ENCODE peak calls at places on chromosomes 1 and 21, in four cellular contexts. One of them, this sample, is unnamed.

GRCh38 chr1:230031131-230031530 is 35.9 kb upstream of the GALNT2 start:
- DNase-seq in cardiac fibroblast: peak
- DNase-seq in stomach: no peak
- DNase-seq in foreskin fibroblast: peak
- DNase-seq in this sample: no peak

GRCh38 chr1:106526650-106527049 is 529.8 kb upstream of the PRMT6 start:
- DNase-seq in foreskin fibroblast: peak
- DNase-seq in cardiac fibroblast: no peak
- DNase-seq in stomach: no peak
- DNase-seq in this sample: peak

GRCh38 chr1:160078392-160079195 is 2.7 kb upstream of the KCNJ9 start:
- DNase-seq in stomach: peak
- DNase-seq in cardiac fibroblast: peak
- DNase-seq in foreskin fibroblast: no peak
- DNase-seq in this sample: no peak

GRCh38 chr1:89708727-89709375 is 75.9 kb downstream of the LRRC8C start:
- DNase-seq in cardiac fibroblast: no peak
- DNase-seq in stomach: no peak
- DNase-seq in foreskin fibroblast: no peak
- DNase-seq in this sample: peak

GRCh38 chr1:34900775-34901502 is 28.5 kb downstream of the DLGAP3 start:
- DNase-seq in stomach: no peak
- DNase-seq in foreskin fibroblast: no peak
- DNase-seq in cardiac fibroblast: no peak
- DNase-seq in this sample: no peak

GRCh38 chr1:220347654-220348175 is 75.5 kb upstream of the RAB3GAP2 start:
- DNase-seq in foreskin fibroblast: no peak
- DNase-seq in stomach: no peak
- DNase-seq in cardiac fibroblast: no peak
- DNase-seq in this sample: no peak

GRCh38 chr21:33022828-33023573 is 2.7 kb upstream of the OLIG2 start:
- DNase-seq in cardiac fibroblast: no peak
- DNase-seq in foreskin fibroblast: no peak
- DNase-seq in stomach: no peak
- DNase-seq in this sample: no peak

GRCh38 chr21:33396966-33397365 is 6.2 kb upstream of the IFNGR2 start:
- DNase-seq in cardiac fibroblast: peak
- DNase-seq in stomach: no peak
- DNase-seq in foreskin fibroblast: no peak
- DNase-seq in this sample: peak

GRCh38 chr1:25168193-25169071 is 63.9 kb downstream of the SYF2 start:
- DNase-seq in foreskin fibroblast: no peak
- DNase-seq in stomach: no peak
- DNase-seq in cardiac fibroblast: no peak
- DNase-seq in this sample: no peak

GRCh38 chr21:41506526-41507520 is 1.1 kb downstream of the TMPRSS2 start:
- DNase-seq in foreskin fibroblast: no peak
- DNase-seq in stomach: peak
- DNase-seq in cardiac fibroblast: peak
- DNase-seq in this sample: no peak

GRCh38 chr21:26060335-26061115 is 110.0 kb downstream of the APP start:
- DNase-seq in foreskin fibroblast: no peak
- DNase-seq in cardiac fibroblast: no peak
- DNase-seq in stomach: no peak
- DNase-seq in this sample: no peak

GRCh38 chr1:232891116-232891515 is 59.3 kb upstream of the NTPCR start:
- DNase-seq in cardiac fibroblast: peak
- DNase-seq in stomach: no peak
- DNase-seq in foreskin fibroblast: peak
- DNase-seq in this sample: peak

GRCh38 chr1:27626031-27626935 is 8.7 kb downstream of the FGR start:
- DNase-seq in cardiac fibroblast: no peak
- DNase-seq in foreskin fibroblast: no peak
- DNase-seq in stomach: no peak
- DNase-seq in this sample: no peak

GRCh38 chr21:29953072-29953471 is 13.3 kb upstream of the GRIK1 start:
- DNase-seq in foreskin fibroblast: no peak
- DNase-seq in stomach: no peak
- DNase-seq in cardiac fibroblast: no peak
- DNase-seq in this sample: no peak

GRCh38 chr1:29396438-29397255 is 160.3 kb downstream of the PTPRU start:
- DNase-seq in foreskin fibroblast: no peak
- DNase-seq in cardiac fibroblast: no peak
- DNase-seq in stomach: no peak
- DNase-seq in this sample: no peak

GRCh38 chr1:67124455-67124854 is 10.3 kb downstream of the C1orf141 start:
- DNase-seq in foreskin fibroblast: no peak
- DNase-seq in stomach: no peak
- DNase-seq in cardiac fibroblast: no peak
- DNase-seq in this sample: no peak

GRCh38 chr1:56032276-56032675 is 547.1 kb downstream of the PLPP3 start:
- DNase-seq in foreskin fibroblast: no peak
- DNase-seq in cardiac fibroblast: peak
- DNase-seq in stomach: no peak
- DNase-seq in this sample: no peak

GRCh38 chr1:156912861-156913808 is 7.3 kb upstream of the LRRC71 start:
- DNase-seq in stomach: no peak
- DNase-seq in cardiac fibroblast: no peak
- DNase-seq in foreskin fibroblast: no peak
- DNase-seq in this sample: no peak

GRCh38 chr1:168845083-168845650 is 116.2 kb upstream of the DPT start:
- DNase-seq in cardiac fibroblast: no peak
- DNase-seq in foreskin fibroblast: no peak
- DNase-seq in stomach: peak
- DNase-seq in this sample: no peak

DNA sequence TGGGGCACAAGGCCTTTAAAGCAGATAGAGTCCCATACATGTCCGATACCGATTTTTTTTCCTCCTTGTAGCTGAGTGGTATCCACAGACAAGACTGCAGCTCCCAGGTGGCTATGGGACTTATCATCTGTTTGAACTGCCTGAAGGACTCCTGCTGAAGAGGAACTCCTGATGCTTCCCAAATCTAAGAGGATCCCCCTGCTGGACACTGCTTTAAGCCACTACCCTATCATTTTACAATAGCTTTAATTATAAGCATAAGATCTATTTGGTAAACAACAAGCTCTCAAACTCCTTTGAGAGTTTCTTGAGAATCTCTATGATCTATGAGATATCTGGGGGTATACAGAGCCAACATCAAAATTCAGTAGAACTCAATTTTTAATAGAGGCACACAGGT is 11.7 kb downstream of the NDC1 start:
- DNase-seq in cardiac fibroblast: peak
- DNase-seq in foreskin fibroblast: peak
- DNase-seq in stomach: no peak
- DNase-seq in this sample: peak
- TF ChIP-seq CTCF in cardiac fibroblast: peak
- TF ChIP-seq CTCF in foreskin fibroblast: peak
- TF ChIP-seq CTCF in stomach: no peak
- TF ChIP-seq CTCF in this sample: peak

GRCh38 chr1:40979241-40980067 is at the start of gene CTPS1:
- DNase-seq in cardiac fibroblast: peak
- DNase-seq in stomach: peak
- DNase-seq in foreskin fibroblast: peak
- DNase-seq in this sample: peak
- TF ChIP-seq CTCF in cardiac fibroblast: peak
- TF ChIP-seq CTCF in stomach: no peak
- TF ChIP-seq CTCF in foreskin fibroblast: peak
- TF ChIP-seq CTCF in this sample: peak

DNA sequence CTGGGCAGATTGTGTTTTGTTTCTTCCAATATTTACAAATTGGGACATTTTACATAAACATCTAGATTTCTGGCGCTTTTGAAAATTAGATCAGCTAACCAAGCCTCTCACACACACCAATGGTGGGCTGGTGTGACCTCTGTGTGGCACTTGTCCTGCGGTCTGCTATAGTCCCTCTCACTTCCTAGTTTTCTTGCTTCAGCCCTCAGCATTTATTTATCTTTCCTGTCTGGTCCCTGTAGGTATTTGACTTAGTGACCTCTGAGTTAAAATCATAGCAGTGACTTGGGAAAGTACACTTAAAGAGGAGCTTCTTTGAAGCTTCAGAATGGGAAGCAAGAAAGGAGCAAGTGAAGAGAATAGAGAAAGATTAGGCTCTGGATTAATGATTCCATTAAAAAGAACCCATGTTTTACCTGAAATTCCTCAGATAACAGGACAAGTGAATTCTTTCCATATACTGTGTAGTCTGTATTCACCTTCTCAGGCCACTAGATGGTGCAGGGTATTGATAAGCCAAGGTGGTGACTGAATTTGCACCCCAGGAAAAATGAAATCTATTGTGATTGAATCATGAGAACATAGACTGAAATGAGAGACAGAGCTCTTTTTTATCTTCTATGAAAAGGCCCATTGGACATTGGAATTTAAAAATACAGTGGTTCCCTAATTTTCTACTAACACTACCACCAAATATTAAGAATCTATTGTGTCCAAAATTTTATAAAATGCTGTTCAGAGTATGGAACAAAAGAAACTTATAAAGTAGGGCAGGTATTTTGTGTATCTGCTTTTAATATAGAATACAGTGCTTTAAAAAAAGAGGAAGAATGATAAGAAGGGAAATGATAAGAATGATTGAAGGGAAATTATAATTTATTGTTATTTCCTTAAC is 7.1 kb upstream of the DIPK1A start:
- DNase-seq in stomach: no peak
- DNase-seq in cardiac fibroblast: peak
- DNase-seq in foreskin fibroblast: no peak
- DNase-seq in this sample: no peak
- TF ChIP-seq CTCF in stomach: no peak
- TF ChIP-seq CTCF in cardiac fibroblast: peak
- TF ChIP-seq CTCF in foreskin fibroblast: peak
- TF ChIP-seq CTCF in this sample: peak

DNA sequence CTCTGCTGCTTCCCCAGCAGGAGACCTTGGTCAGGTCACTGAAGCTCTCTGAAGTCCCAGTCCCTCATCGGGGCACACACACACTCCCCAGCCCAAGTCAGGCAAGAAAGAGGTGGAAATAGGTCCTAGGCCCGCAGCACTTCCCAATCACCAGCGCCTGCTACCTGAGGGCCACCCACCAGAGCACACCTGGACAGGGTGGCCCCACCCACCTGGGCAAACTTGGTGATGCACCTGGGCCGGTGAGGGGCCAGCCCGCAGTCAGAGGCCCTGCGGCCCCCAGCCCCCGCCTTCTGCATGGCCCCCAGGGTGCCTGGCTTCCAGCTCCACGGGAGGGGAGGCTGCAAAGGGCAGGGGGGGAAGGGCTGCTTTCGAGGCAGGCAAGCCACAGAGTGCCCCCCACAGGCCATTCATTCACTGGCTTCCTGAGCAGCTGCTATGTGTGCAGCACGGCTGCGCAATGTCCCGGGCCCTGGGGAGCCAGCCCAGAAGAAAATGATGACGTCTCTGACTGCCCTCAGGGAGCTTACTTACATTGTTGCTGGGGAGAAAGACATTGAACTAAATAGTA is 4.7 kb downstream of the SH2D5 start:
- DNase-seq in cardiac fibroblast: peak
- DNase-seq in stomach: peak
- DNase-seq in foreskin fibroblast: no peak
- DNase-seq in this sample: no peak
- TF ChIP-seq CTCF in cardiac fibroblast: peak
- TF ChIP-seq CTCF in stomach: no peak
- TF ChIP-seq CTCF in foreskin fibroblast: no peak
- TF ChIP-seq CTCF in this sample: no peak

DNA sequence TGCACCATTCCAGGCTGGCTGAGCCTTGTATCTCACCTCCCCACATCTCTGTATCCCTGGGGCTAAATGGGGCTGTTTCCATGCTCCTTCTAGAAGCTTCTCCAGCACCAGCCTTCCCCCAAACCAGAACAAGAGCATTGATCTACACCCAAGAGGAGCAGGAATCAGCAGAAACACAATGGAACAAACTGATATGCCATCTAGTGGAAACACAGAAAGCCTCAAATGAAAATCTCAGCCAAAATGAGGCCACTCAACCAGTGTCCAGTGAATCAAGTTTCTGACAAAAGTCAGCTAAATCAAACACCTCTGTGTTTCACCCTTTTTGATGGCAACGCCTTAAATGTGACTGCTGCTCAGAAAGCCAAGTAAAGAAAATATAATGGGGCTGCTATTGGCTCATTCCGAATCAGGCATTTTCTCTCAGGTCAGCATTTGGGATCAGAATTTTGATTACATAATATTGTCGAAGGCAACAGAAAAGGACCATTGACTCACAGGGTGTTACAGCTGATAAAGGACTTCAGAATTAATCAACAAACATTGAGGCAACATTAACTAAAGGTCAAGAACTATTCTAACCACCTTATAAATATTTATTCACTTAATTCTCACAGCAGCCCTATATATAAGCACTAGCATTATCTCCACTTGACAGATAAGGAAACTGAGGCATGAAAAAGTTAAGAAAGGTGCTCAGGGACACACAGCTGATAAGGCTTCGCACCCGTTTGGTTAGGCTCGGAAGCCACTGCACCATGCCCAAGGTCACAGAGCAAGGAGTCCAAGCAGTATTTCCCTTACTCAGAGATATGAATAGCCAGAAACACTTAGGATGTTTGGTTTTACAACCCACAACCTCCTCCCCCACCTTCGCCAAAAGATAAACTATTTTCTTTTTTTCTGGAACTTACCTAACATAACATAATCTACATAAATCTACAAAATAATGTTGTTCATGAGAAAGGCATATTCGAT is 85.8 kb upstream of the KCNJ15 start:
- DNase-seq in foreskin fibroblast: no peak
- DNase-seq in cardiac fibroblast: peak
- DNase-seq in stomach: peak
- DNase-seq in this sample: no peak
- TF ChIP-seq CTCF in foreskin fibroblast: peak
- TF ChIP-seq CTCF in cardiac fibroblast: peak
- TF ChIP-seq CTCF in stomach: no peak
- TF ChIP-seq CTCF in this sample: peak

DNA sequence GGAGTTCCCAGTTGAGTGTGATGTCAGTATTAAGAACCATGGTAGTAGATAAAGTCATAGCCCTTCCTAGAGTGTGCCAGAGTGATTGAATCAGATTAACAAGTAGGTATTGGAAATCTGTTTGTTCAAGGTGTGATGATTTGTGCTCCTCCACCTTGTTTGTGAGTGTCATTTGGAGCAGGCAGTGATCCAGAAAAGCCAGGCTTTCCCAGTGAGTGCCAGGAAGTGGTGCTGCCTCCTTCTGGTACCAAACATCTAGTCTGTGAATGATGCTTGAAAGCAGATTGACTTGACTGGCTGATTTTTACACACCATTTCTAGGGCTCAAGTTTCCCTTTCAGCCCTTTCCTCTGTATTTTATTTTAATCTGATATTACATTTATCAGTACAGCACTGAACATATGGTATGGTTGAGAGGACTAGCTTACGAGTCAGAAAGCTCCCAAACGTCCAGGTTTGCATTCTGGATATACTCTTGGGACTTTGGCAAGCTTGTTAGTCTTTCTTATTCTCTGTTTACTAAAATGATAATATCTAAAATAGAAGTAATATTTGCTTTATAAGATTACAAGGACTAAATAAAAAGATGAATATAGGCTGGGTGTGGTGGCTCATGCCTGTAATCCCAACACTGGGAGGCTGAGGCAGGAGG is 100.7 kb downstream of the PATJ start:
- DNase-seq in foreskin fibroblast: no peak
- DNase-seq in cardiac fibroblast: peak
- DNase-seq in stomach: no peak
- DNase-seq in this sample: no peak
- TF ChIP-seq CTCF in foreskin fibroblast: peak
- TF ChIP-seq CTCF in cardiac fibroblast: peak
- TF ChIP-seq CTCF in stomach: no peak
- TF ChIP-seq CTCF in this sample: peak